ENCODE peak calls at places on chromosomes 12 and 14, in ten cellular contexts. Q, W, F, C, X, O, K, Y, H and P are unnamed samples.
A peak's percentile ranks its signal among the peaks of the same experiment; 100 is the strongest.

GRCh38 chr12:51441583-51441982 is 17.0 kb downstream of the SLC4A8 start:
- DNase-seq in W (peak; percentile 71), Q (no peak), H (no peak), K (no peak), Y (peak; percentile 77), O (no peak), F (no peak), C (peak; percentile 89), X (no peak), P (no peak)

GRCh38 chr14:24315807-24316596 is 4.7 kb downstream of the LTB4R start:
- DNase-seq in F (no peak), O (no peak), K (peak; percentile 57), C (peak; percentile 36), X (no peak), H (peak; percentile 55), Y (peak; percentile 78), Q (peak; percentile 90), W (peak; percentile 54), P (no peak)

GRCh38 chr14:64970776-64971451 is 1.2 kb downstream of the RAB15 start:
- DNase-seq in X (no peak), O (peak; percentile 46), H (no peak), C (peak; percentile 20), W (no peak), K (peak; percentile 82), F (no peak), Q (no peak), Y (no peak), P (no peak)

GRCh38 chr14:63717704-63718103 is 10.2 kb downstream of the SGPP1 start:
- DNase-seq in H (no peak), Q (no peak), Y (no peak), X (peak; percentile 67), W (peak; percentile 36), K (peak; percentile 27), C (peak; percentile 61), O (peak; percentile 47), F (no peak), P (no peak)

GRCh38 chr14:93023039-93023438 is 92.7 kb downstream of the ITPK1 start:
- DNase-seq in C (no peak), W (no peak), F (no peak), Q (no peak), K (peak; percentile 90), Y (peak; percentile 74), O (peak; percentile 64), H (no peak), X (peak; percentile 38), P (no peak)

GRCh38 chr12:113049976-113050742 is 6.4 kb upstream of the DTX1 start:
- DNase-seq in K (peak; percentile 75), Y (no peak), Q (no peak), W (peak; percentile 34), H (no peak), F (no peak), X (peak; percentile 85), O (peak; percentile 73), C (peak; percentile 8), P (no peak)

GRCh38 chr12:12916135-12916956 is 25.0 kb downstream of the GPRC5A start:
- DNase-seq in H (peak; percentile 84), C (peak; percentile 83), W (peak; percentile 88), X (peak; percentile 79), F (peak; percentile 81), Y (peak; percentile 96), Q (no peak), K (peak; percentile 86), O (peak; percentile 86), P (no peak)

GRCh38 chr14:68544150-68544892 is 248.5 kb downstream of the ZFP36L1 start:
- DNase-seq in F (peak; percentile 66), Y (peak; percentile 83), X (no peak), H (peak; percentile 55), Q (no peak), C (peak; percentile 99), O (no peak), K (no peak), W (peak; percentile 99), P (peak; percentile 95)

GRCh38 chr12:51836012-51836832 is 12.3 kb downstream of the FIGNL2 start:
- DNase-seq in X (no peak), H (no peak), Y (no peak), C (peak; percentile 40), Q (no peak), F (no peak), K (peak; percentile 80), W (no peak), O (no peak), P (peak; percentile 32)

GRCh38 chr14:77914073-77914721 is 114.3 kb downstream of the ADCK1 start:
- DNase-seq in W (no peak), X (no peak), Q (no peak), C (no peak), K (peak; percentile 50), F (no peak), O (no peak), H (no peak), Y (no peak), P (no peak)

GRCh38 chr12:41983394-41983793 is 161.3 kb downstream of the GXYLT1 start:
- DNase-seq in Q (no peak), W (no peak), C (no peak), K (no peak), Y (no peak), X (peak; percentile 17), F (no peak), O (no peak), H (no peak), P (no peak)

DNA sequence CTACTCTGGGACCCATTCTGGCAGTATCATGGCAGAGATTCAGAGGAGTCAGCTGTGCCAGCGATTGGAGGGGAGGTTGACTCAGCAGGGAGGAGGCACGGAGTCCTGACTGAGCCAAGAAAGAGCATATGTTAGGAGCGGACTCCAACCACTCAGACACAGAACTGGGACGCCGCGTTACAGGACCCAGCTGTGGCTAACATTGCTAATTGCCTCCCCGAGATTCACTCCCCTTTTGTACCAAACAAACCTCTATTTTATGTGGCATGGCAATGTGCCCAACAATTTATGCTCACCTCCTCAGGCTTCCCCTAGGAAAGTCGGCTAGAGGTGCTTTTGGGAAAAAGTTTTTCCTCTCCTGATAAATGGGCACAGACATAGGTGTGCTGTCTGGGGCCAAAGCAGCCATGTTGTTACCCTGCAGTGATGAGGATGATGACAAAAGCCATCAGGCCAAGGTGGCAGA is 15.2 kb upstream of the CLIP1 start:
- DNase-seq in Y (peak; percentile 90), X (no peak), Q (no peak), W (peak; percentile 90), H (peak; percentile 51), F (peak; percentile 60), K (no peak), O (no peak), C (peak; percentile 94), P (peak; percentile 59)
- H3K27ac ChIP-seq in Y (peak overlapping the region; percentile 64), X (no peak overlapping the region), Q (no peak overlapping the region), W (no peak overlapping the region), H (no peak overlapping the region), F (peak overlapping the region; percentile 33), K (no peak overlapping the region), O (peak overlapping the region; percentile 26), C (peak overlapping the region; percentile 45), P (no peak overlapping the region)

GRCh38 chr14:89721330-89721729 is 233.2 kb downstream of the EFCAB11 start:
- DNase-seq in F (no peak), Q (no peak), C (no peak), H (no peak), X (no peak), K (no peak), Y (no peak), O (no peak), W (no peak), P (no peak)
- H3K4me1 ChIP-seq in F (no peaks in the 10 kb centered on the region), Q (peaks cover 26% of the 10 kb centered on the region), C (peaks cover 4% of the 10 kb centered on the region), H (peaks cover 6% of the 10 kb centered on the region), X (peaks cover 34% of the 10 kb centered on the region), K (peaks cover 3% of the 10 kb centered on the region), Y (peaks cover 11% of the 10 kb centered on the region), O (no peaks in the 10 kb centered on the region), W (no peaks in the 10 kb centered on the region), P (no peaks in the 10 kb centered on the region)

DNA sequence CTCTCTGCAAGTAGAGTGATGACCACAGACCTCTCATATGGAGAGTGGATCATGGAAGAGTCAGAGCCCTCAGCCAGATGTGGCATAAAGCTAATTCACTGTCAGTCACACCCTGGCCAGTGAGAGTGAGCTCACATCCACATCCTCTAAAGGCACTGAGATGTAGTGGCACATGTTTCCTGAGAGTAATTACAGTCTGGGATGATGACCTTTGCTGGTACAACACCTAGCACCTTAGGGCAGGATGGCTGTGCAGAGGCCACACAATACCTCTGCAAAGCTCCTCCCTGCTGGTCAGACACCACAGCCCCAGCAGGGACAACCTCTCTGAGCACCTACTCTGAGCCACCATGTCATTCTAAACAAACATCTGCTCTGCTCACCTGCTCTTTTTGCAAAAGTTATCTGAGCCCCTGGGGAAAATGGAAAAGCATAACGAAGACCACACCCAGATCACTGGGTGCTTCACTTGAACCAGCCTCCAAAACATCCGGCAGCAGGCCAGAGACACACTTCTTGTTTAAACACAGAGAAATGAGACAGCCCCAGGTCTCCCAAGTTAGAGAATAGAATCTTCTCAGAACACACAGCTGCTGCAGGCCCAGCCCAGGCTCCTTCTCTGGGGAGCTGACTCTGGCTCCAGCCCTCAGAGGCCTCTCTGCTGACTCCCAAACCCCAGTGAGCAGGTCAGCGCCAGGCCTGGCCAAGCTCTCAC is 30.3 kb downstream of the PITPNM2 start:
- DNase-seq in Q (no peak), H (no peak), C (peak; percentile 36), Y (no peak), X (no peak), F (no peak), O (no peak), W (no peak), K (no peak), P (no peak)
- H3K27ac ChIP-seq in Q (peak overlapping the region; percentile 20), H (peak overlapping the region; percentile 64), C (no peak overlapping the region), Y (peak overlapping the region; percentile 10), X (no peak overlapping the region), F (no peak overlapping the region), O (peak overlapping the region; percentile 77), W (no peak overlapping the region), K (no peak overlapping the region), P (no peak overlapping the region)

GRCh38 chr14:50000215-50001145 is 107.6 kb downstream of the ARF6 start:
- DNase-seq in O (peak; percentile 50), X (peak; percentile 93), Q (peak; percentile 78), F (peak; percentile 41), W (peak; percentile 81), Y (peak; percentile 70), C (peak; percentile 95), K (peak; percentile 93), H (peak; percentile 47), P (no peak)

GRCh38 chr14:49997991-49998390 is 105.1 kb downstream of the ARF6 start:
- DNase-seq in O (no peak), Q (no peak), K (no peak), X (no peak), C (no peak), Y (no peak), F (no peak), W (no peak), H (no peak), P (no peak)

GRCh38 chr14:50001146-50001998 is 108.5 kb downstream of the ARF6 start:
- DNase-seq in W (peak; percentile 76), F (peak; percentile 86), K (peak; percentile 77), Q (peak; percentile 50), C (peak; percentile 99), Y (no peak), O (peak; percentile 61), X (peak; percentile 80), H (no peak), P (peak; percentile 95)

GRCh38 chr14:49999216-49999761 is 106.4 kb downstream of the ARF6 start:
- DNase-seq in O (peak; percentile 77), C (peak; percentile 95), H (peak; percentile 82), K (peak; percentile 95), X (peak; percentile 85), F (peak; percentile 78), Q (no peak), Y (peak; percentile 94), W (peak; percentile 71), P (no peak)

DNA sequence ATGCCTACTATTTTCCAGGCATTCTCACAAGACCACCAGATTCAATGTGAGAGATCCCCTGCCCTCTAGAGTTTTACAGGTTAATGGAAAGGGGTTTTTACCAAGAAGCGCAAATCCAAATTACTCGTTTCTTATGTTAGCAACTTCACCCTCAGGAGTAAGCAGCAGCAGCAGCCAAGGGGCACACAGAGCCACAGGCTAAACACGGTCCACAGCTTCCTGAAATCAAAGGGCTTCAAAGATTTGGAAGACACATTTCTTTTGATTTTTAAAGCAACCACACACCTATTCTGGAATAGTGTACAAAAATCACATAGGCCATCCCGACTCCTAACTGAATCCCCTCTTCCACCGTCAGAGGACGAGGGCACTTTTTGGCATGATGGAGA is 106.9 kb downstream of the ARF6 start:
- DNase-seq in C (no peak), F (no peak), Q (no peak), O (no peak), H (no peak), Y (no peak), K (peak; percentile 55), X (no peak), W (no peak), P (no peak)
- H3K4me1 ChIP-seq in C (peaks cover 72% of the 10 kb centered on the region), F (peaks cover 20% of the 10 kb centered on the region), Q (peaks cover 60% of the 10 kb centered on the region), O (peaks cover 57% of the 10 kb centered on the region), H (peaks cover 57% of the 10 kb centered on the region), Y (peaks cover 44% of the 10 kb centered on the region), K (peaks cover 27% of the 10 kb centered on the region), X (peaks cover 64% of the 10 kb centered on the region), W (peaks cover 35% of the 10 kb centered on the region), P (peaks cover 44% of the 10 kb centered on the region)